ENCODE peak calls at places on chromosomes 11 and 22, in four cellular contexts. A is AG09309, V is GM06990, H is foreskin fibroblast. T is an unnamed sample.

GRCh38 chr11:35047179-35047578 is 91.8 kb upstream of the CD44 start:
- DNase-seq in H (no peak), V (peak), A (no peak), T (no peak)

GRCh38 chr22:17137226-17137625 is 16.1 kb upstream of the TMEM121B start:
- DNase-seq in A (no peak), H (no peak), V (no peak), T (no peak)

GRCh38 chr11:57481915-57482781 is 21.8 kb downstream of the RTN4RL2 start:
- DNase-seq in A (no peak), V (no peak), H (no peak), T (no peak)

GRCh38 chr11:91170711-91171110 is 947.9 kb upstream of the CHORDC1 start:
- DNase-seq in V (no peak), H (no peak), A (no peak), T (no peak)

GRCh38 chr11:19519912-19520641 is 192.6 kb upstream of the NAV2 start:
- DNase-seq in H (no peak), A (no peak), V (no peak), T (no peak)

GRCh38 chr11:33698921-33699320 is 1.7 kb downstream of the C11orf91 start:
- DNase-seq in H (no peak), V (no peak), A (no peak), T (no peak)

GRCh38 chr11:14620027-14620511 is 23.5 kb upstream of the PDE3B start:
- DNase-seq in H (no peak), V (no peak), A (no peak), T (no peak)

GRCh38 chr11:120179071-120179672 is 31.7 kb upstream of the OAF start:
- DNase-seq in V (no peak), A (no peak), H (no peak), T (no peak)

GRCh38 chr22:40597541-40598453 is 38.7 kb downstream of the MRTFA start:
- DNase-seq in H (no peak), V (no peak), A (no peak), T (no peak)

GRCh38 chr11:116712428-116712827 is 60.4 kb downstream of the BUD13 start:
- DNase-seq in A (no peak), V (no peak), H (no peak), T (no peak)

GRCh38 chr11:7050191-7050590 is 29.9 kb downstream of the NLRP14 start:
- DNase-seq in V (no peak), A (no peak), H (no peak), T (no peak)

GRCh38 chr22:18066181-18066859 is 11.5 kb upstream of the PEX26 start:
- DNase-seq in V (peak), H (no peak), A (no peak), T (no peak)

GRCh38 chr11:64916040-64916847 is 765 bp downstream of the ATG2A start:
- DNase-seq in V (peak), A (no peak), H (peak), T (peak)

GRCh38 chr11:65386307-65387081 is at the start of gene FRMD8:
- DNase-seq in H (peak), A (no peak), V (peak), T (no peak)

GRCh38 chr11:92642146-92642919 is 327.1 kb upstream of the MTNR1B start:
- DNase-seq in V (no peak), A (no peak), H (no peak), T (no peak)

GRCh38 chr22:29341849-29342127 is 26.3 kb upstream of the RASL10A start:
- DNase-seq in V (no peak), H (no peak), A (no peak), T (no peak)

GRCh38 chr11:15073361-15074205 is at the start of gene CALCB:
- DNase-seq in V (no peak), A (no peak), H (peak), T (no peak)

GRCh38 chr11:69880803-69881445 is 61.7 kb upstream of the FGF3 start:
- DNase-seq in V (no peak), A (no peak), H (no peak), T (no peak)

GRCh38 chr11:65417702-65418430 is 4.7 kb upstream of the NEAT1 start:
- DNase-seq in V (peak), H (no peak), A (no peak), T (no peak)

GRCh38 chr22:27501191-27501936 is 300.2 kb downstream of the MN1 start:
- DNase-seq in A (no peak), H (no peak), V (no peak), T (no peak)

GRCh38 chr11:113644605-113645004 is 61.5 kb downstream of the TMPRSS5 start:
- DNase-seq in H (no peak), A (no peak), V (no peak), T (no peak)

DNA sequence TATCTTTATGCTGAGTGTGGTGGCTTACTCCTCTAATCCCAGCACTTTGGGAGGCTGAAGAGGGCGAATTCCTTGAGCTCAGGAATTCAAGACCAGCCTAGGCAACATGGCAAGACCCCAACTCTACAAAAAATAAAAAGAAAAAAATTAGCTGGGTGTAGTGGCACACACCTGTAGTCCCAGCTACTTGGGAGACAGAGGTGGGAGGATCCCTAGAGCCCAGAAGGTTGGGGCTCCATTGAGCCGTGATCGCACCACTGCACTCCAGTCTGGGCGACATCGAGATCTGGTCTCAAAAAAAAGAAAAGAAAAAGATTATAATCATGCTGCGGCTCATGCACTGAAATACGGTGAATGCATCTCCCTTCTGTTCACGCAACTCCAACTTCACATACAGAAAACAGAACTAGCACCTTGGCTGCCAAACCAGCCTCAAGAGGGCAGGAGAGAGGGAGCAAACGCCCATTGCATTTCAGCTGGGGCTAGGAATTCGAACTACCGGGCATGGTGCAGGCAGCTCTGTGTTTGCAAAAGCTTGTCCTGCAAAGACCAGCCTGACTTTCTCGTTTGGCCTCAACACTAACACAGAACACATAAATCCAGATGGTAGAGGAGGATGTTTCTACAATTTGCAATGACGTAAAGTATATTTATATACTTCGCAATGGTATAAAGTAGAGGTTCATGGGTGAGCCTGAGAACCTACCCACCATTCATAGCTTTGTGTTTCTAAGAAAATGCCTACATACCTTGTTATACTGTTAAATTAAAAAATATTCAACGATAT is 6.3 kb upstream of the SYNGR1 start:
- DNase-seq in V (no peak), A (no peak), H (peak), T (peak)
- H3K4me3 ChIP-seq in V (no peak), A (no peak), H (no peak), T (no peak)

GRCh38 chr11:46389450-46390330 is 1.9 kb downstream of the CHRM4 start:
- DNase-seq in H (peak), A (no peak), V (peak), T (no peak)

GRCh38 chr11:46392421-46393230 is 1.1 kb upstream of the CHRM4 start:
- DNase-seq in A (peak), H (peak), V (peak), T (no peak)

GRCh38 chr11:46390331-46391171 is 1.0 kb downstream of the CHRM4 start:
- DNase-seq in H (no peak), V (no peak), A (no peak), T (no peak)

GRCh38 chr11:46391578-46392420 is at the start of gene CHRM4:
- DNase-seq in V (no peak), H (no peak), A (no peak), T (no peak)

GRCh38 chr11:46391186-46391577 is 394 bp downstream of the CHRM4 start:
- DNase-seq in V (no peak), H (no peak), A (no peak), T (no peak)
- H3K4me3 ChIP-seq in V (peak), H (peak), A (no peak), T (no peak)

GRCh38 chr11:110174645-110175310 is 81.6 kb downstream of the ZC3H12C start:
- DNase-seq in H (peak), A (no peak), V (no peak), T (no peak)
- H3K4me3 ChIP-seq in H (no peak), A (no peak), V (no peak), T (no peak)

DNA sequence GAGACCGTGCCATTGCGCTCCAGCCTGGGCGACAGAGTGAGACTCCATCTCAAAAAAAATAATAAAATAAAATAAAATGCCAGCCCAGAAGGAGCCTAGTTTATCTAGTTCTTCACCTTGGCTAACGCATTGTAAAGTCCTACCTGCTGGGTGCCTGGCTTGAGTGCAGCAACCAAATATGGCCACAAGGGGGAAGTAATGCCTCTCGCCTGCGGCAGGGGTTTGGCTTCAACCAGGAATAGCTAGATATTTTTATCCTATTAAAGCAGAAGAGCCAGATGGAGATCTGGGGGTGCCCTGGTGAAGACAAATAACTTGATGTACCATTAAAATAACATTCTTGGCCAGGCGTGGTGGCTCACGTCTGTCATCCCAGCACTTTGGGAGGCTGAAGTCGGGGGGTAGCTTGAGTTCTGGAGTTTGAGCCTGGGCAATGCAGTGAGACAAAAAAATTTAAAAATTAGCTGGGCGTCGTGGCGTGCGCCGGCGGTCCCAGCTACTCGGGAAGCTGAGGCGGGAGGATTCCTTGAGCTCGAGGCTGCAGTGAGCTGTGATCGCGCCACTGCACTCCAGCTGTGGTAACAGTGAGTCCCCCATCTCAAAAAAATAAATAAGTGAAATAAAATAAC is 20.6 kb upstream of the PLEKHB1 start:
- DNase-seq in V (no peak), A (peak), H (peak), T (peak)
- H3K4me3 ChIP-seq in V (no peak), A (peak), H (no peak), T (no peak)

GRCh38 chr22:41782316-41782715 is 18.2 kb upstream of the CCDC134 start:
- DNase-seq in V (no peak), H (no peak), A (no peak), T (no peak)

GRCh38 chr22:41782751-41783150 is 17.7 kb upstream of the CCDC134 start:
- DNase-seq in A (no peak), V (no peak), H (no peak), T (no peak)

GRCh38 chr22:41779889-41780505 is 20.5 kb upstream of the CCDC134 start:
- DNase-seq in H (no peak), V (no peak), A (no peak), T (no peak)

GRCh38 chr22:41780714-41781507 is 19.6 kb upstream of the CCDC134 start:
- DNase-seq in H (no peak), V (peak), A (no peak), T (no peak)

DNA sequence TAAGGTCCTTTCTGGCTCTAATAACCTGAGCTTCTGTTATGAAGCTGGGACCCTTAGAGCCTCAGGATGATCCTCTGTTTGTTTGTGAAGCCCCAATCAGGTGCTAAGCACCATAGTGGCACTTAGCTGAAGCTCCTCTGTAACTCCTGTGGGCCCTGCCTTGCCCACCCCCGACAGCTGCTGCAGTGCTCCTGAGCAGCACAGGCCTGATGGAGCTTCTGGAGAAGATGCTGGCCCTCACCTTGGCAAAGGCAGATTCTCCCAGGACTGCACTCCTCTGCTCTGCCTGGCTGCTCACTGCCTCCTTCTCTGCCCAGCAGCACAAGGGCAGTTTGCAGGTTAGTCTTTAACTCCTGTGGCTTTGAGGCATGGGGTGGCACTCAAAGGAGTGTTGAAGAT is 19.0 kb upstream of the CCDC134 start:
- DNase-seq in H (no peak), A (no peak), V (no peak), T (no peak)
- H3K4me3 ChIP-seq in H (no peak), A (no peak), V (peak), T (no peak)

T was measured in HFF-Myc.